ENCODE peak calls at places on chromosomes 4 and X, in eight cellular contexts. N is SJSA1, R is thoracic aorta, F is left lung, E is GM23338, H is heart left ventricle, G is brain microvascular endothelial cell, D is GM23248. O is an unnamed sample.

GRCh38 chr4:129446074-129446473 is 350.1 kb downstream of the C4orf33 start:
- DNase-seq in N (no peak), R (no peak), F (no peak), E (peak), H (no peak), G (peak), D (no peak), O (no peak)

GRCh38 chrX:148929686-148930085 is 429.3 kb downstream of the AFF2 start:
- DNase-seq in N (no peak), R (no peak), F (no peak), E (no peak), H (no peak), G (peak), D (peak), O (no peak)

GRCh38 chrX:106436695-106437094 is 175.1 kb upstream of the RADX start:
- DNase-seq in N (no peak), R (no peak), F (no peak), E (no peak), H (no peak), G (no peak), D (no peak), O (no peak)

GRCh38 chr4:109022941-109023340 is 260.1 kb upstream of the ETNPPL start:
- DNase-seq in N (no peak), R (no peak), F (no peak), E (no peak), H (no peak), G (no peak), D (no peak), O (no peak)

GRCh38 chr4:142473218-142473959 is 372.7 kb downstream of the INPP4B start:
- DNase-seq in N (no peak), R (no peak), F (no peak), E (no peak), H (peak), G (no peak), D (no peak), O (peak)

GRCh38 chr4:184807261-184807660 is 18.5 kb downstream of the ACSL1 start:
- DNase-seq in N (no peak), R (no peak), F (no peak), E (no peak), H (no peak), G (no peak), D (no peak), O (no peak)

GRCh38 chr4:2560167-2560566 is 23.7 kb downstream of the FAM193A start:
- DNase-seq in N (no peak), R (no peak), F (no peak), E (no peak), H (no peak), G (no peak), D (no peak), O (no peak)

GRCh38 chrX:18994713-18995112 is 10.8 kb upstream of the PHKA2 start:
- DNase-seq in N (no peak), R (no peak), F (no peak), E (no peak), H (no peak), G (peak), D (peak), O (no peak)

GRCh38 chr4:41550308-41550707 is 12.4 kb downstream of the LIMCH1 start:
- DNase-seq in N (no peak), R (no peak), F (no peak), E (no peak), H (no peak), G (no peak), D (no peak), O (no peak)

GRCh38 chrX:115650916-115651315 is 89.9 kb downstream of the PLS3 start:
- DNase-seq in N (peak), R (no peak), F (no peak), E (peak), H (no peak), G (peak), D (peak), O (no peak)

GRCh38 chr4:3661989-3662388 is 104.2 kb upstream of the ADRA2C start:
- DNase-seq in N (no peak), R (no peak), F (no peak), E (no peak), H (no peak), G (no peak), D (no peak), O (no peak)

GRCh38 chr4:95165926-95166524 is 382.7 kb downstream of the UNC5C start:
- DNase-seq in N (no peak), R (no peak), F (no peak), E (peak), H (peak), G (peak), D (peak), O (no peak)

GRCh38 chr4:141569141-141569540 is 67.2 kb upstream of the IL15 start:
- DNase-seq in N (no peak), R (no peak), F (no peak), E (no peak), H (no peak), G (no peak), D (peak), O (no peak)

GRCh38 chr4:83219344-83219990 is 65.1 kb downstream of the COQ2 start:
- DNase-seq in N (peak), R (no peak), F (no peak), E (no peak), H (no peak), G (no peak), D (peak), O (no peak)

GRCh38 chr4:83221897-83222441 is 62.6 kb downstream of the COQ2 start:
- DNase-seq in N (no peak), R (no peak), F (no peak), E (no peak), H (no peak), G (no peak), D (no peak), O (no peak)

GRCh38 chr4:83216856-83217683 is 67.5 kb downstream of the COQ2 start:
- DNase-seq in N (no peak), R (no peak), F (no peak), E (no peak), H (no peak), G (no peak), D (no peak), O (no peak)

GRCh38 chr4:83217721-83218522 is 66.7 kb downstream of the COQ2 start:
- DNase-seq in N (no peak), R (no peak), F (peak), E (no peak), H (no peak), G (no peak), D (no peak), O (no peak)

GRCh38 chr4:83219991-83220360 is 64.6 kb downstream of the COQ2 start:
- DNase-seq in N (no peak), R (no peak), F (no peak), E (no peak), H (no peak), G (no peak), D (peak), O (no peak)
- H3K4me3 ChIP-seq in N (no peak), R (no peak), F (no peak), E (no peak), H (no peak), G (no peak), D (no peak), O (no peak)

GRCh38 chr4:40478215-40478614 is 143.1 kb downstream of the CHRNA9 start:
- DNase-seq in N (no peak), R (no peak), F (no peak), E (no peak), H (no peak), G (no peak), D (no peak), O (no peak)

GRCh38 chr4:40475609-40476008 is 140.5 kb downstream of the CHRNA9 start:
- DNase-seq in N (no peak), R (no peak), F (no peak), E (peak), H (no peak), G (no peak), D (no peak), O (no peak)

GRCh38 chr4:40479378-40479777 is 144.2 kb downstream of the CHRNA9 start:
- DNase-seq in N (no peak), R (no peak), F (no peak), E (no peak), H (no peak), G (no peak), D (no peak), O (no peak)

GRCh38 chr4:40471923-40472322 is 136.8 kb downstream of the CHRNA9 start:
- DNase-seq in N (no peak), R (no peak), F (no peak), E (no peak), H (no peak), G (no peak), D (peak), O (no peak)

DNA sequence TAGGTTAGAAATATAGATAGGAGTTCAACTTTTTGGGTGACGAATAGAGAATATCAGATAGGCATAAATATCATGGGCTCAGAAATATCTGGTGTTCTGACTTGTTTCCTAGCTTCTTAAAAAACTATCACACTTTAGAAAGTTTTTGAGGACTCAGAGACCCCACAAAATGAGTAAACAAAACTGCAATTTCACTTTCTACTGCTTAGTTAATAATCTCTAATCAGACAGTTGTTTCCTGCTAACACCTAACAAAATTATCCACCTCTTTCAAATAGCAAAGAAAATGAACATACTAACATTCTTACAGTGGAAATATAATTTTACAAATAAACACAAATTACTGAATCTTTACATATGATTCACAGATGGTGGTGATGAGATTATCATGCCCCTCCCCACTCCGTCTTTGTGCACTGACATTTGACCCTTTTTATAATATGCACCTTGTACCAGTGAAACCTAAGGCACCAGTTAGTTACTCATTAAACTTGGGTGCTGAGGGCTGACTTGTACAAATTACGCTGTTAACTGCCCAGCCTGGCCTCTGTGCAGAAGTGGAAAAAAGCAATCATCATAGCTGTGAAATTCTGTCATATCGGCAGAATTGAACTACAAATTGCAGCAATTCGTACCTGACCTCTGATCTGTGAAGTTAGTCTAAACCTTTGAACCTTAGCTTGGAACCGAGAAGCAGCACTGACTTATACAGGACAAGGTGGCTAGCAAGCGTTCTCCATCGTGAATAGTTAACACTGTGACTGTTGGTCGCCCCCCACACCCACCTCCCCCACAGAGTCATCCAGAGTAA is 138.7 kb downstream of the CHRNA9 start:
- DNase-seq in N (no peak), R (no peak), F (no peak), E (no peak), H (no peak), G (no peak), D (no peak), O (no peak)
- H3K27ac ChIP-seq in N (no peak), R (no peak), F (no peak), E (peak), H (no peak), G (no peak), D (no peak), O (no peak)

GRCh38 chrX:77893713-77894112 is 1.5 kb downstream of the MAGT1 start:
- DNase-seq in N (no peak), R (no peak), F (no peak), E (no peak), H (no peak), G (no peak), D (no peak), O (no peak)

GRCh38 chrX:77894921-77895886 is at the start of gene MAGT1:
- DNase-seq in N (peak), R (peak), F (peak), E (peak), H (peak), G (peak), D (peak), O (peak)

DNA sequence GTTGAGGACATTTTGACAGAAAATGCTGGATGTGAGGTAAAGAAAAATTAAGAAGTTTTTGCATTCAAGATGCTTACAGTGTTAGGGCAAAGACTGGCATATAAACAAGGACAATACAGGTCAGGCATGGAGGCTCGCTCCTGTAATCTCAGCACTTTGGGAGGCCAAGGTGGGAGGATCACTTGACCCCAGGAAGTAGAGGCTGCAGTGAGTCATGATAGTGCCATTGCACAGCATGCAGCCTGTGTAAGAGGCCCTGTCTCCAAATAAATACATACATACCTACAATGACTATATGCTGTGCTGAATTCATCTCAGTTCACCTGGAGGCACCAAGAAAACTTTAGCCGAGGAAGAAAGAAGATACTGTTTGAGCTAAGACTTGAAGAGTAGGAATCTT is 2.3 kb downstream of the MAGT1 start:
- DNase-seq in N (no peak), R (no peak), F (no peak), E (no peak), H (no peak), G (no peak), D (no peak), O (no peak)
- H3K4me3 ChIP-seq in N (no peak), R (peak), F (no peak), E (no peak), H (no peak), G (no peak), D (no peak), O (peak)

DNA sequence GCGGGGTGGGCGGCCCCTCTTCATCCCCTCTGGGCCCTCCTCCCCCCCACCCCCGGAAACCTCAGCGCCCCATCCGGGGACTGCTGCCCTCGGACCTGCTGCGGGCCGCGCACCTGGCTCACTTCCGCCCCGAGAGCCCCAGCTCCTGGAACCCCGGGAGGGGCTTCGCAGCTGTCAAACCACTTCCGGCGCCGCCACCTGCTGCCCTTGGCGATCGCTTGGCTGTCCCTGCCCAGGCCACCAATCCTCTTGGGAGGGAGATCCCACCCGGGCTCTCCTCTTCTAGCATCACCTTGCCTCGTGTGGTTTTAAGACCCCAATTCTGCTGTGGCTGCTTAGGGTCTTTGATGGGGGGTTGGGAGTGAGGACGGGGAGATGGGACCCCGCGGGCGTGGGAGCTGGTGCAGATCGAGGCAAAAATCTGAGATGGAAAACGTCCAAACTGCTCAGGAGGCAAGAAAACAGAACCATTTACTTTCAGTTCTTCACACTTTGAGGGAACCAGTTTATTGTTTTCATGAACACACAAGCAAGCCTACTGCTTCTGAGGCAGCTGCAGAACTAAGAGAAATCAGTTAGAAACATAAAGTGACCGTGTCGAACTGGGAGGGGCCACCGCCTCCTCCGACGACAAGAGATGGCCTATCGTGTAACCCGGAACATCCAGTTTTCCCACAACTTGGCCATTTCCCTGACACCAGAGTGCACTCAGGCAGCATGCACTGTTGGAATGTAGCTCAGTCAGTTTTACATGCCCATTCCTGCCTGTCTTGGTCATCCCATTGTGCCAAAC is 782 bp downstream of the MTMR1 start:
- DNase-seq in N (peak), R (no peak), F (peak), E (peak), H (peak), G (peak), D (peak), O (peak)
- H3K27ac ChIP-seq in N (peak), R (peak), F (peak), E (no peak), H (peak), G (peak), D (peak), O (peak)